ENCODE peak calls at places on chromosomes 12 and 14, in ten cellular contexts. X is WERI-Rb-1, Q is neuronal stem cell, E is fibroblast of lung, G is osteoblast, M is body of pancreas, Z is pancreas, C is adrenal gland, I is cardiac muscle cell, R is GM23248. K is an unnamed sample.

GRCh38 chr12:124361074-124361965 is 66.4 kb downstream of the RFLNA start:
- DNase-seq in X (no peak), Q (no peak), E (no peak), G (no peak), M (no peak), Z (no peak), C (peak), I (no peak), R (peak), K (no peak)

GRCh38 chr12:28878629-28879028 is 270.4 kb upstream of the FAR2 start:
- DNase-seq in X (no peak), Q (no peak), E (no peak), G (peak), M (no peak), Z (no peak), C (no peak), I (no peak), R (no peak), K (no peak)

GRCh38 chr12:1003600-1004271 is 12.7 kb downstream of the ERC1 start:
- DNase-seq in X (no peak), Q (peak), E (no peak), G (peak), M (no peak), Z (no peak), C (no peak), I (no peak), R (no peak), K (peak)

GRCh38 chr14:65156568-65157366 is 54.5 kb upstream of the MAX start:
- DNase-seq in X (no peak), Q (no peak), E (peak), G (peak), M (peak), Z (no peak), C (peak), I (peak), R (peak), K (no peak)

GRCh38 chr14:53002576-53002975 is 51.7 kb upstream of the FERMT2 start:
- DNase-seq in X (no peak), Q (no peak), E (no peak), G (peak), M (no peak), Z (no peak), C (no peak), I (no peak), R (no peak), K (no peak)

GRCh38 chr14:64191756-64192155 is 102.4 kb downstream of the ESR2 start:
- DNase-seq in X (no peak), Q (no peak), E (peak), G (peak), M (peak), Z (no peak), C (no peak), I (peak), R (peak), K (no peak)

GRCh38 chr12:12126551-12126950 is 55.8 kb downstream of the BCL2L14 start:
- DNase-seq in X (no peak), Q (no peak), E (no peak), G (no peak), M (no peak), Z (no peak), C (no peak), I (no peak), R (peak), K (no peak)

GRCh38 chr12:117294206-117294605 is 67.2 kb downstream of the NOS1 start:
- DNase-seq in X (no peak), Q (no peak), E (no peak), G (no peak), M (no peak), Z (no peak), C (no peak), I (no peak), R (no peak), K (peak)

GRCh38 chr12:27979145-27979544 is 6.6 kb upstream of the PTHLH start:
- DNase-seq in X (no peak), Q (no peak), E (no peak), G (no peak), M (no peak), Z (no peak), C (no peak), I (no peak), R (peak), K (no peak)

GRCh38 chr12:64323476-64324225 is 66.9 kb downstream of the C12orf56 start:
- DNase-seq in X (no peak), Q (no peak), E (no peak), G (no peak), M (no peak), Z (no peak), C (no peak), I (no peak), R (no peak), K (peak)

GRCh38 chr12:110262442-110263388 is 18.3 kb upstream of the ATP2A2 start:
- DNase-seq in X (no peak), Q (no peak), E (peak), G (no peak), M (no peak), Z (no peak), C (no peak), I (peak), R (no peak), K (no peak)

GRCh38 chr12:67415473-67415872 is 146.3 kb downstream of the CAND1 start:
- DNase-seq in X (peak), Q (no peak), E (peak), G (peak), M (peak), Z (no peak), C (peak), I (peak), R (peak), K (peak)

GRCh38 chr12:104064842-104065441 is 611 bp downstream of the HCFC2 start:
- DNase-seq in X (peak), Q (peak), E (peak), G (peak), M (peak), Z (peak), C (peak), I (no peak), R (peak), K (no peak)

GRCh38 chr12:78208106-78208505 is 377.4 kb downstream of the NAV3 start:
- DNase-seq in X (no peak), Q (no peak), E (no peak), G (no peak), M (no peak), Z (no peak), C (no peak), I (no peak), R (peak), K (no peak)

GRCh38 chr12:3076730-3077571 is at the start of gene TSPAN9:
- DNase-seq in X (peak), Q (peak), E (peak), G (peak), M (peak), Z (peak), C (peak), I (peak), R (peak), K (peak)

GRCh38 chr12:47393403-47393790 is 312.4 kb downstream of the RPAP3 start:
- DNase-seq in X (no peak), Q (no peak), E (no peak), G (no peak), M (no peak), Z (no peak), C (no peak), I (no peak), R (peak), K (no peak)

GRCh38 chr14:69208665-69209064 is 17.4 kb downstream of the EXD2 start:
- DNase-seq in X (no peak), Q (no peak), E (no peak), G (no peak), M (no peak), Z (no peak), C (no peak), I (no peak), R (no peak), K (no peak)
- H3K4me3 ChIP-seq in X (no peak), Q (no peak), E (no peak), G (no peak), M (no peak), Z (no peak), C (no peak), I (no peak), R (no peak), K (no peak)

GRCh38 chr12:122998316-122998715 is 17.8 kb downstream of the ARL6IP4 start:
- DNase-seq in X (no peak), Q (no peak), E (no peak), G (peak), M (no peak), Z (no peak), C (no peak), I (no peak), R (no peak), K (no peak)

GRCh38 chr12:122997343-122998250 is 17.1 kb downstream of the ARL6IP4 start:
- DNase-seq in X (no peak), Q (no peak), E (no peak), G (peak), M (no peak), Z (no peak), C (no peak), I (no peak), R (no peak), K (no peak)

GRCh38 chr12:122995503-122996187 is 15.2 kb downstream of the ARL6IP4 start:
- DNase-seq in X (no peak), Q (no peak), E (no peak), G (peak), M (peak), Z (no peak), C (peak), I (no peak), R (no peak), K (no peak)

GRCh38 chr12:122996188-122996601 is 15.7 kb downstream of the ARL6IP4 start:
- DNase-seq in X (no peak), Q (no peak), E (no peak), G (peak), M (no peak), Z (no peak), C (no peak), I (no peak), R (no peak), K (no peak)

DNA sequence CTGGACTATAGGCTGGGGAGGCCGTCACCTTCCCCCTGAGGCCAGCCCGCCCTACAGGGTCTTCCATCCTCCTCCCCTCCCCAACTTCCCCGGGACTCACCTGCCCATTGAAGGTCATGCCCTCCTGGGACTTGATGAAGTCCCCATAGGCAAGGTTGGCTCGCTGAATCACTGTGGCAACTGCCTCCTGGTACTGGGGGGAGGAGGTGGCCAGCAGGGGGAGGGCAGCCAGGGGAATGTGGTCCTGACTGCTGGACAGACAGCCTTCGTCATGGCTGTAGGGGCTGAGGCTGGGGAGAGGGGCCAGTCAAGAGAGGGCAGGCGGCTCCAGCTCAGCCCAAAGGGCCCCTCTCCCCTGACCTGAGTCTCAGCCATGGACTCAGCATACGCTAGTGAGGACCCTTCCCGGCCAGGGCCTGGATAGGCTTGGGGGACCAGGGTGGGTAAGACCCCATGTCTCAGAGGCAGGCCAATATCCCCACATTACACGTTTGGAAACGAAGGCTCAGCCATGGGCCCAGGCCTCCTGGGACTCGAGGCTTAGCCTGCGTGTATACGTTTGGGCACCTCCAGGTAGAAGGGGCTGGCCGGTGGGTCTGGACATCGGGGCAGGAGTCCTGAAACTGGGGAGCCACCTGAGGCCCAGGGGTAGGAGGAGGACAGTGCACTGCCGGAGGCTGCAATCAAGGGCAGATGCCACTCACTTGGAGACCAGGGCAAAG is 16.3 kb downstream of the ARL6IP4 start:
- DNase-seq in X (no peak), Q (no peak), E (no peak), G (peak), M (no peak), Z (no peak), C (no peak), I (no peak), R (no peak), K (no peak)
- H3K27ac ChIP-seq in X (no peak), Q (no peak), E (no peak), G (no peak), M (no peak), Z (no peak), C (no peak), I (no peak), R (no peak), K (no peak)

DNA sequence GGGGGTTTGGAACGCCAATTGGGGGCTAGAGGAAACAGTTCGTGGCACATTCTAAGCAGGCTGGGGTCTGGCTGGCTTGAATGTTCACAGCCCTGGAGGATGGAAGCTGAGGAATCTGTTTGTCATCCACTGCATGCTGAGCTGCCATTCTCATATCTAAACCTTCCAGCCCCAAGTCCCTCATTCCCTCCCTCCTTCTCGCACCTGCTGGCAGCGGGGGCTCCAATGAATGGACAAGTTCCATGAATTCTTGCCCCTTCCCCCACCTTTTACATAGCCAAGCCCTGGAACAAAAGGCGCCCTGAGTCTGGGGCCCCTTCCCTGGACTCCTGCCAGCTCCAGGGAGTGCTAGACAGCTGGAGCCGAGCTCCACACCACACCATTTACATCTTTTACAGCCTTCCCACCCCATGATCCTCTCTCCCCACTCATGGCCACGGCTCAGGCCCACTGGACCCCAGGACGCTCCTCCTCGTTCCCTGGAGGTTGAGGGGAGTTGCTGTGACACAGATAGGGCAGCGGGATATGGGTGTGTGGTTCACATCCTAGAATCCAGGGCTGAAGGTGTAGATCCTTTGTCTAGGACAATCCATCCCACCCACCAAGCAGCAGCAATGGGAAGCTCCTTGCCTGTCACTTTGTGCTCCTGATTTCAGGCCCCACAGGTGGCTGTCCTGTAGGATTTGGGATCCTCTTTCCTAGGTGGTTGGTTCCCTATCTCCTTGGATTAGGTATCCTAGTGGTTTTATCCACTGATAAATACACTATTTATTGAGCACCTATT is 21.7 kb upstream of the VRTN start:
- DNase-seq in X (no peak), Q (peak), E (no peak), G (no peak), M (no peak), Z (no peak), C (no peak), I (peak), R (no peak), K (peak)
- H3K4me3 ChIP-seq in X (no peak), Q (no peak), E (no peak), G (no peak), M (no peak), Z (no peak), C (no peak), I (no peak), R (no peak), K (peak)

GRCh38 chr14:103889313-103890051 is 38.8 kb upstream of the TDRD9 start:
- DNase-seq in X (no peak), Q (no peak), E (no peak), G (peak), M (peak), Z (no peak), C (peak), I (peak), R (no peak), K (no peak)
- H3K27ac ChIP-seq in X (no peak), Q (no peak), E (no peak), G (no peak), M (peak), Z (peak), C (no peak), I (no peak), R (no peak), K (no peak)